ENCODE peak calls at places on chromosomes 3 and 15, in nine cellular contexts. W is Peyer's patch; N is cardiac muscle cell; L is GM04504; F is T-helper 9 cell; S is H7; A is GM20000; C is activated CD8-positive, alpha-beta memory T cell treated with anti-CD3 and anti-CD28 coated beads for 24 hours; M is uterus. H is an unnamed sample.

GRCh38 chr15:67296684-67297083 is 42.1 kb downstream of the IQCH start:
- DNase-seq in C (no peak), A (no peak), N (no peak), L (no peak), M (no peak), F (no peak), S (no peak), W (no peak), H (no peak)

GRCh38 chr3:69784854-69785523 is 45.7 kb downstream of the MITF start:
- DNase-seq in C (no peak), M (peak; percentile 65), N (peak; percentile 48), F (no peak), S (no peak), L (peak; percentile 48), A (no peak), W (no peak), H (no peak)

GRCh38 chr3:141243295-141243707 is 11.7 kb downstream of the PXYLP1 start:
- DNase-seq in M (no peak), L (no peak), S (no peak), C (peak; percentile 79), A (no peak), W (no peak), F (no peak), N (no peak), H (no peak)

GRCh38 chr15:96893159-96893906 is 562.8 kb downstream of the NR2F2 start:
- DNase-seq in S (peak; percentile 39), N (peak; percentile 55), M (peak; percentile 23), L (no peak), F (no peak), A (peak; percentile 4), C (no peak), W (no peak), H (peak; percentile 75)

GRCh38 chr15:82158811-82159210 is 103.7 kb downstream of the EFL1 start:
- DNase-seq in A (no peak), C (no peak), N (peak; percentile 36), F (no peak), M (no peak), W (no peak), S (no peak), L (no peak), H (no peak)

GRCh38 chr3:115658337-115659181 is 35.2 kb downstream of the GAP43 start:
- DNase-seq in L (peak; percentile 58), W (peak; percentile 66), C (peak; percentile 85), S (peak; percentile 80), F (peak; percentile 53), N (peak; percentile 80), M (peak; percentile 84), A (peak; percentile 87), H (peak; percentile 95)

GRCh38 chr3:194322701-194323174 is 28.4 kb downstream of the CPN2 start:
- DNase-seq in W (no peak), A (no peak), M (no peak), F (no peak), L (peak; percentile 31), C (no peak), N (no peak), S (no peak), H (no peak)

GRCh38 chr15:33716025-33716424 is 252.3 kb upstream of the CHRM5 start:
- DNase-seq in W (no peak), C (no peak), A (no peak), S (no peak), N (no peak), L (no peak), M (no peak), F (no peak), H (no peak)

GRCh38 chr3:124669470-124669869 is 60.8 kb upstream of the UMPS start:
- DNase-seq in W (no peak), L (peak; percentile 31), S (no peak), A (no peak), F (no peak), N (no peak), M (no peak), C (no peak), H (no peak)

GRCh38 chr3:143847787-143848631 is at the start of gene SLC9A9:
- DNase-seq in A (peak; percentile 54), M (no peak), L (peak; percentile 57), S (peak; percentile 4), F (peak; percentile 9), C (peak; percentile 60), N (peak; percentile 49), W (no peak), H (peak; percentile 54)

GRCh38 chr15:69842851-69843250 is 254.9 kb downstream of the TLE3 start:
- DNase-seq in W (no peak), C (no peak), L (no peak), S (no peak), M (no peak), F (no peak), A (no peak), N (no peak), H (no peak)

GRCh38 chr3:38655708-38656300 is 6.3 kb upstream of the SCN5A start:
- DNase-seq in A (no peak), S (peak; percentile 69), N (peak; percentile 65), L (no peak), C (peak; percentile 59), F (no peak), M (no peak), W (no peak), H (peak; percentile 90)

GRCh38 chr15:80468776-80469175 is 64.6 kb downstream of the ARNT2 start:
- DNase-seq in A (no peak), M (no peak), N (no peak), W (no peak), S (no peak), L (no peak), F (no peak), C (no peak), H (no peak)

GRCh38 chr3:195873971-195874370 is 34.4 kb downstream of the TNK2 start:
- DNase-seq in M (no peak), A (no peak), W (no peak), L (no peak), C (no peak), F (no peak), S (peak; percentile 75), N (no peak), H (no peak)

GRCh38 chr3:13513913-13514517 is 33.9 kb downstream of the HDAC11 start:
- DNase-seq in L (no peak), S (no peak), M (no peak), C (no peak), W (no peak), N (no peak), A (no peak), F (no peak), H (no peak)

GRCh38 chr3:151283907-151284461 is 5.6 kb upstream of the P2RY14 start:
- DNase-seq in A (no peak), F (no peak), C (no peak), W (no peak), L (no peak), N (no peak), S (no peak), M (peak; percentile 44), H (no peak)

GRCh38 chr15:90085565-90085964 is 16.7 kb downstream of the IDH2 start:
- DNase-seq in L (no peak), M (no peak), N (no peak), S (peak; percentile 19), W (no peak), A (no peak), C (no peak), F (no peak), H (no peak)

GRCh38 chr15:50816191-50816590 is 50.7 kb upstream of the SPPL2A start:
- DNase-seq in S (no peak), F (no peak), M (no peak), C (no peak), A (no peak), L (no peak), W (peak; percentile 63), N (peak; percentile 13), H (no peak)

GRCh38 chr3:123658118-123658859 is 73.4 kb upstream of the HACD2 start:
- DNase-seq in A (no peak), W (no peak), M (peak; percentile 94), F (no peak), S (no peak), L (peak; percentile 72), N (no peak), C (no peak), H (no peak)

GRCh38 chr3:30544811-30545210 is 61.6 kb upstream of the TGFBR2 start:
- DNase-seq in C (no peak), W (no peak), M (peak; percentile 37), N (no peak), F (no peak), A (no peak), L (peak; percentile 84), S (no peak), H (no peak)

GRCh38 chr15:49877871-49878511 is 241.0 kb downstream of the ATP8B4 start:
- DNase-seq in A (no peak), W (no peak), S (no peak), F (no peak), L (peak; percentile 77), N (no peak), M (peak; percentile 79), C (no peak), H (no peak)

GRCh38 chr3:187022403-187023029 is 92.2 kb downstream of the ST6GAL1 start:
- DNase-seq in N (no peak), A (no peak), F (no peak), S (no peak), L (no peak), C (no peak), W (no peak), M (no peak), H (no peak)

GRCh38 chr15:58344164-58345070 is 87.4 kb upstream of the LIPC start:
- DNase-seq in L (no peak), N (no peak), W (no peak), C (no peak), A (no peak), S (no peak), M (no peak), F (no peak), H (no peak)

GRCh38 chr3:182490601-182491485 is 302.5 kb upstream of the ATP11B start:
- DNase-seq in A (peak; percentile 10), M (no peak), W (no peak), S (no peak), L (no peak), N (peak; percentile 33), C (no peak), F (no peak), H (peak; percentile 77)

GRCh38 chr3:141878812-141879211 is 2.4 kb downstream of the ATP1B3 start:
- DNase-seq in F (no peak), A (no peak), S (no peak), N (no peak), M (no peak), L (no peak), C (no peak), W (no peak), H (no peak)

GRCh38 chr15:90221251-90221900 is 12.4 kb downstream of the CIB1 start:
- DNase-seq in N (peak; percentile 79), A (peak; percentile 67), M (peak; percentile 72), F (no peak), L (peak; percentile 64), S (peak; percentile 95), C (no peak), W (peak; percentile 82), H (peak; percentile 90)

GRCh38 chr3:105842943-105843342 is 25.9 kb downstream of the CBLB start:
- DNase-seq in N (no peak), M (no peak), S (no peak), A (no peak), L (no peak), F (no peak), W (no peak), C (no peak), H (no peak)

GRCh38 chr3:123267821-123268220 is 66.1 kb downstream of the SEC22A start:
- DNase-seq in N (no peak), L (no peak), S (no peak), A (no peak), M (no peak), W (no peak), F (no peak), C (no peak), H (peak; percentile 34)

GRCh38 chr3:197435426-197435825 is 120.3 kb downstream of the BDH1 start:
- DNase-seq in W (no peak), L (no peak), S (no peak), A (no peak), M (no peak), C (no peak), F (no peak), N (no peak), H (no peak)

GRCh38 chr15:31977812-31978662 is 52.3 kb upstream of the CHRNA7 start:
- DNase-seq in L (peak; percentile 1), M (peak; percentile 20), N (peak; percentile 80), F (peak; percentile 47), C (peak; percentile 81), A (peak; percentile 53), W (peak; percentile 84), S (peak; percentile 90), H (peak; percentile 87)

GRCh38 chr3:148746053-148746452 is 48.4 kb downstream of the AGTR1 start:
- DNase-seq in N (no peak), C (no peak), W (no peak), M (no peak), A (no peak), S (no peak), F (no peak), L (no peak), H (no peak)

H was measured in GM23338.